ENCODE peak calls at places on chromosomes 4 and X, in eight cellular contexts. L, R, B, F, P, X, A and W are unnamed samples.

GRCh38 chr4:173264960-173265281 is 69.2 kb downstream of the HMGB2 start:
- DNase-seq in L (no peak), R (no peak), B (no peak), F (no peak), P (no peak), X (no peak), A (no peak), W (no peak)

GRCh38 chr4:74041418-74041817 is 2.9 kb upstream of the CXCL3 start:
- DNase-seq in L (no peak), R (no peak), B (no peak), F (no peak), P (no peak), X (no peak), A (no peak), W (no peak)

GRCh38 chr4:47209833-47210232 is 178.5 kb downstream of the GABRB1 start:
- DNase-seq in L (no peak), R (no peak), B (peak), F (peak), P (no peak), X (no peak), A (no peak), W (peak)

GRCh38 chr4:78379040-78379439 is 172.5 kb upstream of the ANXA3 start:
- DNase-seq in L (no peak), R (no peak), B (peak), F (no peak), P (no peak), X (no peak), A (no peak), W (no peak)

GRCh38 chr4:183175631-183176232 is 76.7 kb downstream of the WWC2 start:
- DNase-seq in L (no peak), R (no peak), B (peak), F (no peak), P (no peak), X (no peak), A (no peak), W (peak)

GRCh38 chr4:184826315-184827266 is 823 bp upstream of the ACSL1 start:
- DNase-seq in L (no peak), R (no peak), B (no peak), F (no peak), P (peak), X (no peak), A (peak), W (peak)

GRCh38 chr4:8289956-8290700 is 20.6 kb downstream of the HTRA3 start:
- DNase-seq in L (no peak), R (peak), B (no peak), F (no peak), P (no peak), X (no peak), A (no peak), W (no peak)

GRCh38 chr4:183600189-183600685 is 58.7 kb downstream of the RWDD4 start:
- DNase-seq in L (no peak), R (no peak), B (no peak), F (no peak), P (peak), X (no peak), A (no peak), W (peak)

GRCh38 chrX:121570072-121570841 is 522.8 kb downstream of the GLUD2 start:
- DNase-seq in L (no peak), R (no peak), B (no peak), F (no peak), P (no peak), X (no peak), A (no peak), W (peak)

GRCh38 chr4:173990879-173991231 is 292.6 kb downstream of the FBXO8 start:
- DNase-seq in L (no peak), R (no peak), B (no peak), F (no peak), P (peak), X (no peak), A (peak), W (peak)

GRCh38 chr4:113469926-113470325 is 291.6 kb downstream of the CAMK2D start:
- DNase-seq in L (no peak), R (no peak), B (no peak), F (no peak), P (no peak), X (no peak), A (no peak), W (no peak)

GRCh38 chr4:113468165-113469022 is 293.1 kb downstream of the CAMK2D start:
- DNase-seq in L (peak), R (peak), B (peak), F (peak), P (peak), X (peak), A (peak), W (peak)

GRCh38 chr4:113469023-113469390 is 292.5 kb downstream of the CAMK2D start:
- DNase-seq in L (no peak), R (no peak), B (peak), F (no peak), P (no peak), X (no peak), A (no peak), W (peak)

GRCh38 chr4:113471141-113471860 is 290.2 kb downstream of the CAMK2D start:
- DNase-seq in L (no peak), R (no peak), B (peak), F (no peak), P (no peak), X (no peak), A (no peak), W (peak)

DNA sequence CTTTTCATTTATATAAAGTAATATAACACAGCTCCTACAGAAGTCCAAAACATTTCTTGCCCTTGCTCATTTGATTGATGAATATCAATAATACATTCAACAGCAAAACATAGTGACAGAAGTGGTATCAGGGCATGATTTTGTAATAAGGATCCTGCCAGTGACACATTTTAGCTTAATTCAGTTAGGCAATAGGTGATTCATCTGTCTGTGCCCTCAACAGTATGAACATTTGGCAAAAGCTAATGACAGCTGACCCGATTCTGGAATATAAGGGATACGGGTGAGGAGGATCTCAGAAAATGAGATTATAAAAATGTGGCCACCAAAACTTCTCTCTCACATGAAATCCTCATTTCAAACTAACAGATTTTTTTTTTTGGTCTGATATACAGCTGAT is 294.0 kb downstream of the CAMK2D start:
- DNase-seq in L (no peak), R (no peak), B (peak), F (peak), P (no peak), X (no peak), A (no peak), W (peak)
- H3K4me3 ChIP-seq in L (no peak), R (no peak), B (peak), F (peak), P (no peak), X (peak), A (no peak), W (no peak)

DNA sequence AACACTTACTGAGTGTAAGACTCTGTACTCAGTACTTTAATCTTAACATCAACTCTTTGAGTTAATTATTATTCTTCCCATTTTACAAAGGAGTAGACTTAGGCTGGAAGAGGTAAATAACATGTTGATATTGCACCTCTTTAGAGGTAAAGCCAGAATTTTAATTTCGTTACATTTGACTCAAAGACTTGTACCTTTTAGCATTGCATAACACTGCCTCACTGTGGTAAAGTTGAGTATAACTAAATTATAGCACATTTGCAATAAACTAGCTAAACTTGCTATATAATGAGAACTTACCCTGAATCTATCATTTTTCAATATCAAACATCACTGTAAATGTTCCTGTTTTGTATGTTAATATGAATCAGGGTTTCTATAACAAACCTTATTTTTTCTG is 218.5 kb downstream of the PRR32 start:
- DNase-seq in L (no peak), R (no peak), B (no peak), F (no peak), P (no peak), X (no peak), A (no peak), W (no peak)
- TF ChIP-seq CTCF in L (no peak), R (peak), B (no peak), F (no peak), P (no peak), X (no peak), A (no peak), W (no peak)

DNA sequence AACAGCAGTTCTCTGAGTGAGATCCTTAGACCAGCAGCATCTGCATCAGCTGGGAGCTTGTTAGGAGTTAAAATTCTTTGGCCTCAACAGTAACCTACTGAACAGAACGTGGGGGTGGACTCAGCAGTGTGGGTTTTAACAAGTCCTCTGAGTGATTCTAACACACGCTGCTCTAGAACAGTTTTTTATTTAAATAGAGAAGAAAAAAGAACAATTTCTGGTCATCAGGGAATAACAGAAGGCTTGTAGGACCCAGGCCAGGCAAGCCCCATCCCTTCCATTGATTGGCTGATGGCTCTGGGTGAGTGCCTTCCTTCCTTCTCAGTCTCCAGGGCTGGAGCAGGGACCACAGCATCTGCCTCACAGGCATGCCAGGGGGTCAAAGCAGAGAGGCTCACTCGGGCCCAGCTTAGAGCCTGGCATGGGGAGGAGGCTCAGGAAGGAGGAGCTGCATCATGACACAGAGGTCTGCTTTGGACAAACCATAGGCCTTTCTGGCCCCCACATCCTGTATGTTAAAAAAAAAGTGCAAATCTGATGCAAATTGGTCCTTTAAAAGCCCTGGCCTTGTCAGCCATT is 56.7 kb downstream of the JAKMIP1 start:
- DNase-seq in L (no peak), R (no peak), B (no peak), F (no peak), P (no peak), X (no peak), A (no peak), W (no peak)
- H3K4me3 ChIP-seq in L (no peak), R (no peak), B (no peak), F (no peak), P (no peak), X (no peak), A (no peak), W (no peak)

GRCh38 chr4:155805016-155805415 is 46.2 kb downstream of the GUCY1B1 start:
- DNase-seq in L (no peak), R (no peak), B (no peak), F (no peak), P (no peak), X (no peak), A (no peak), W (peak)

GRCh38 chr4:155811171-155811570 is 52.4 kb downstream of the GUCY1B1 start:
- DNase-seq in L (no peak), R (no peak), B (no peak), F (no peak), P (no peak), X (no peak), A (no peak), W (no peak)

GRCh38 chr4:155807021-155807420 is 48.2 kb downstream of the GUCY1B1 start:
- DNase-seq in L (no peak), R (no peak), B (peak), F (peak), P (no peak), X (no peak), A (no peak), W (no peak)

GRCh38 chr4:155809835-155810234 is 51.0 kb downstream of the GUCY1B1 start:
- DNase-seq in L (no peak), R (no peak), B (peak), F (peak), P (no peak), X (no peak), A (no peak), W (peak)
- TF ChIP-seq CTCF in L (peak), R (peak), B (peak), F (peak), P (peak), X (peak), A (no peak), W (peak)

GRCh38 chr4:94831607-94832006 is 73.9 kb downstream of the BMPR1B start:
- DNase-seq in L (no peak), R (no peak), B (no peak), F (no peak), P (no peak), X (no peak), A (no peak), W (no peak)
- H3K4me3 ChIP-seq in L (no peak), R (no peak), B (no peak), F (no peak), P (no peak), X (no peak), A (no peak), W (no peak)

GRCh38 chr4:113762061-113762850 is 718 bp upstream of the CAMK2D start:
- DNase-seq in L (peak), R (peak), B (peak), F (peak), P (peak), X (peak), A (peak), W (peak)
- TF ChIP-seq CTCF in L (no peak), R (peak), B (peak), F (peak), P (no peak), X (no peak), A (no peak), W (no peak)

GRCh38 chrX:40094041-40094899 is 3.5 kb downstream of the BCOR start:
- DNase-seq in L (no peak), R (peak), B (no peak), F (no peak), P (peak), X (no peak), A (no peak), W (peak)
- H3K4me3 ChIP-seq in L (peak), R (peak), B (peak), F (peak), P (no peak), X (peak), A (peak), W (peak)

GRCh38 chr4:6425336-6425735 is 47.1 kb downstream of the PPP2R2C start:
- DNase-seq in L (no peak), R (no peak), B (no peak), F (no peak), P (no peak), X (no peak), A (no peak), W (no peak)

GRCh38 chr4:6425911-6426310 is 46.5 kb downstream of the PPP2R2C start:
- DNase-seq in L (no peak), R (no peak), B (no peak), F (no peak), P (no peak), X (no peak), A (no peak), W (no peak)

GRCh38 chr4:6424425-6424824 is 48.0 kb downstream of the PPP2R2C start:
- DNase-seq in L (no peak), R (no peak), B (no peak), F (no peak), P (no peak), X (no peak), A (no peak), W (no peak)

GRCh38 chr4:6426571-6427438 is 45.6 kb downstream of the PPP2R2C start:
- DNase-seq in L (no peak), R (no peak), B (no peak), F (no peak), P (no peak), X (no peak), A (no peak), W (no peak)

GRCh38 chr4:6427439-6428090 is 44.8 kb downstream of the PPP2R2C start:
- DNase-seq in L (no peak), R (no peak), B (no peak), F (no peak), P (no peak), X (no peak), A (no peak), W (no peak)
- TF ChIP-seq CTCF in L (no peak), R (no peak), B (no peak), F (no peak), P (no peak), X (no peak), A (no peak), W (no peak)

DNA sequence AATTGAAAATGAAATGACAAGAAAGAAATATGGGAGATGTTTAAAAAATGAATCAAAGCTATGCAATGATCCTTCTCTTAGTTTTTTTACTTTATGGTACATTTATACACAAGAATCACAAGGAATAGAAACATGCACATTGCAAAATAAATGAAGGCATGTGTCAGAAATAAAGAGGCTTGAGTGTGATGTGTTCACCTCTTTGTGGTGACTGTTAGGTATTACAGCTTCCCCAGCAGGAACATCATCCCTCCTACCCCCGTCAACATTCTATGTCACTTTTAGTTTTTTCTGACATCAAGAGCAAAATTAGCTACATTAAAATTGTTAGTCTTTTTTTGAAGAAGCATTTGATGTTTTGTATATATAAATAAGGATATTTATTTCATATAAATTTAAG is 214.8 kb downstream of the SLC4A4 start:
- DNase-seq in L (no peak), R (no peak), B (peak), F (no peak), P (peak), X (no peak), A (no peak), W (peak)
- H3K4me3 ChIP-seq in L (no peak), R (no peak), B (no peak), F (no peak), P (no peak), X (no peak), A (no peak), W (no peak)

GRCh38 chr4:137226900-137227299 is 305.4 kb downstream of the PCDH18 start:
- DNase-seq in L (no peak), R (no peak), B (no peak), F (no peak), P (no peak), X (no peak), A (no peak), W (peak)
- TF ChIP-seq CTCF in L (no peak), R (peak), B (peak), F (peak), P (no peak), X (peak), A (no peak), W (peak)